ENCODE peak calls at places on chromosomes 6 and 20, in ten cellular contexts. One of them, this sample, is unnamed.

GRCh38 chr20:37516697-37517370 is 4.2 kb upstream of the NNAT start:
- DNase-seq in HCT116: no peak
- DNase-seq in gastrocnemius medialis: no peak
- DNase-seq in upper lobe of left lung: peak; percentile 24
- DNase-seq in spleen: no peak
- DNase-seq in IMR-90: peak; percentile 93
- DNase-seq in prostate gland: no peak
- DNase-seq in lower leg skin: no peak
- DNase-seq in stomach: peak; percentile 23
- DNase-seq in tibial nerve: no peak
- DNase-seq in this sample: no peak

GRCh38 chr6:157461000-157461915 is 80.3 kb downstream of the ZDHHC14 start:
- DNase-seq in gastrocnemius medialis: no peak
- DNase-seq in spleen: no peak
- DNase-seq in upper lobe of left lung: no peak
- DNase-seq in prostate gland: no peak
- DNase-seq in stomach: no peak
- DNase-seq in HCT116: no peak
- DNase-seq in tibial nerve: no peak
- DNase-seq in IMR-90: peak; percentile 85
- DNase-seq in lower leg skin: no peak
- DNase-seq in this sample: peak; percentile 98

GRCh38 chr20:35680464-35681183 is 15.9 kb upstream of the CPNE1 start:
- DNase-seq in gastrocnemius medialis: no peak
- DNase-seq in tibial nerve: no peak
- DNase-seq in upper lobe of left lung: no peak
- DNase-seq in spleen: no peak
- DNase-seq in HCT116: no peak
- DNase-seq in IMR-90: no peak
- DNase-seq in lower leg skin: no peak
- DNase-seq in stomach: no peak
- DNase-seq in prostate gland: no peak
- DNase-seq in this sample: no peak

GRCh38 chr6:52553158-52553557 is 23.7 kb downstream of the TRAM2 start:
- DNase-seq in prostate gland: no peak
- DNase-seq in HCT116: no peak
- DNase-seq in stomach: no peak
- DNase-seq in upper lobe of left lung: no peak
- DNase-seq in spleen: no peak
- DNase-seq in IMR-90: no peak
- DNase-seq in lower leg skin: no peak
- DNase-seq in gastrocnemius medialis: no peak
- DNase-seq in tibial nerve: no peak
- DNase-seq in this sample: no peak

GRCh38 chr20:35854697-35855434 is 83.1 kb downstream of the PHF20 start:
- DNase-seq in spleen: no peak
- DNase-seq in lower leg skin: no peak
- DNase-seq in HCT116: no peak
- DNase-seq in tibial nerve: no peak
- DNase-seq in IMR-90: peak; percentile 43
- DNase-seq in gastrocnemius medialis: no peak
- DNase-seq in upper lobe of left lung: no peak
- DNase-seq in prostate gland: no peak
- DNase-seq in stomach: no peak
- DNase-seq in this sample: no peak

GRCh38 chr6:113873043-113873667 is 16.0 kb downstream of the MARCKS start:
- DNase-seq in stomach: peak; percentile 76
- DNase-seq in gastrocnemius medialis: no peak
- DNase-seq in upper lobe of left lung: peak; percentile 69
- DNase-seq in prostate gland: no peak
- DNase-seq in lower leg skin: peak; percentile 20
- DNase-seq in spleen: peak; percentile 86
- DNase-seq in tibial nerve: peak; percentile 17
- DNase-seq in IMR-90: no peak
- DNase-seq in HCT116: no peak
- DNase-seq in this sample: no peak

GRCh38 chr20:47499053-47499452 is 2.6 kb upstream of the NCOA3 start:
- DNase-seq in upper lobe of left lung: no peak
- DNase-seq in stomach: no peak
- DNase-seq in gastrocnemius medialis: no peak
- DNase-seq in prostate gland: no peak
- DNase-seq in IMR-90: no peak
- DNase-seq in HCT116: no peak
- DNase-seq in tibial nerve: no peak
- DNase-seq in spleen: no peak
- DNase-seq in lower leg skin: no peak
- DNase-seq in this sample: no peak

GRCh38 chr6:83592770-83593394 is 80.5 kb downstream of the PRSS35 start:
- DNase-seq in IMR-90: peak; percentile 17
- DNase-seq in gastrocnemius medialis: no peak
- DNase-seq in tibial nerve: no peak
- DNase-seq in HCT116: peak; percentile 26
- DNase-seq in upper lobe of left lung: no peak
- DNase-seq in prostate gland: no peak
- DNase-seq in stomach: no peak
- DNase-seq in lower leg skin: no peak
- DNase-seq in spleen: no peak
- DNase-seq in this sample: peak; percentile 24

GRCh38 chr6:73248192-73248898 is 14.7 kb downstream of the KHDC1 start:
- DNase-seq in IMR-90: no peak
- DNase-seq in stomach: no peak
- DNase-seq in gastrocnemius medialis: no peak
- DNase-seq in lower leg skin: no peak
- DNase-seq in upper lobe of left lung: no peak
- DNase-seq in prostate gland: no peak
- DNase-seq in spleen: no peak
- DNase-seq in tibial nerve: no peak
- DNase-seq in HCT116: no peak
- DNase-seq in this sample: no peak

GRCh38 chr20:31869942-31870702 is at the start of the genes DUSP15 and TTLL9:
- DNase-seq in tibial nerve: peak; percentile 29
- DNase-seq in spleen: peak; percentile 82
- DNase-seq in gastrocnemius medialis: no peak
- DNase-seq in HCT116: no peak
- DNase-seq in IMR-90: no peak
- DNase-seq in lower leg skin: no peak
- DNase-seq in stomach: peak; percentile 55
- DNase-seq in upper lobe of left lung: peak; percentile 60
- DNase-seq in prostate gland: no peak
- DNase-seq in this sample: no peak
- TF ChIP-seq POLR2A in tibial nerve: peak; percentile 33
- TF ChIP-seq POLR2A in spleen: no peak
- TF ChIP-seq POLR2A in gastrocnemius medialis: no peak
- TF ChIP-seq POLR2A in HCT116: no peak
- TF ChIP-seq POLR2A in IMR-90: no peak
- TF ChIP-seq POLR2A in lower leg skin: no peak
- TF ChIP-seq POLR2A in stomach: no peak
- TF ChIP-seq POLR2A in upper lobe of left lung: peak; percentile 28
- TF ChIP-seq POLR2A in prostate gland: no peak
- TF ChIP-seq POLR2A in this sample: no peak

DNA sequence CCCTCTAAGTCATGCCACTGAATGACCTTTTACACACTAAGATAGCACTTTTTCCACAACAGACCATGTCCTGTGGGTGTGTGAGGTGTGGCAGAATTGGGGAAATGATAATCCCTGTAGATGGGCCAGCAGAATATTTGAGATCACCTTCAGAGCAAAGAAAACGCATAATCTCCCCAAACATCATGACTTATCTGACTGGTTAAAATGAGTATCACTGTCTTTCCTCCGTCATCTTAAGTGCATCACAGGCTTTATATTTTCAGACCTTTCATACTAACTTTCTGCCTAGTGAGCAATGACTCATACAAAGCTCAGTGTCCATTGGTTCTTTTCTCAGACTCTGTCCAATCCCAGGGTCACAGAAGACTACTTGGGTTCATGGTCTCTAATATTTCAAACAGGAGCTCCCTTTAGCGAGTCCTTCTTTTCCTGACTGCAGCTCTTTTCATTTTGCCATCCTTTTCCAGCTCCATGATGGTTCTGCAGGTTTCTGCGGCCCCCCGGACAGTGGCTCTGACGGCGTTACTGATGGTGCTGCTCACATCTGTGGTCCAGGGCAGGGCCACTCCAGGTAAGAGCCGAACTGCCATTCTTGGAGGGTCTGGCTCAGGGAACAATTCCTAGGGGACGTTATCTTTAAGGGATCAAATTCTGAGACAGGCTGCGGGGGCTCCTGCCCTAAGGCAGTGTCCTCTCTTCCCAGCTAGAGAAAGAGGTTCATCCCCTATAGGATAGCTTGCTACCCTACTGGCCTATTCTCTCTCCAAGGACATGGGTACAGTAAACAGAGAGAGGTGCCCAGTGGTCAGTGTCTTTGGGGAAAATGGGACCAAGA is at the start of gene HLA-DPB1:
- DNase-seq in HCT116: peak; percentile 52
- DNase-seq in lower leg skin: peak; percentile 42
- DNase-seq in IMR-90: peak; percentile 59
- DNase-seq in spleen: peak; percentile 78
- DNase-seq in stomach: no peak
- DNase-seq in prostate gland: no peak
- DNase-seq in gastrocnemius medialis: no peak
- DNase-seq in tibial nerve: no peak
- DNase-seq in upper lobe of left lung: peak; percentile 44
- DNase-seq in this sample: peak; percentile 62
- TF ChIP-seq POLR2A in HCT116: no peak
- TF ChIP-seq POLR2A in lower leg skin: no peak
- TF ChIP-seq POLR2A in IMR-90: no peak
- TF ChIP-seq POLR2A in spleen: peak; percentile 61
- TF ChIP-seq POLR2A in stomach: no peak
- TF ChIP-seq POLR2A in prostate gland: peak; percentile 29
- TF ChIP-seq POLR2A in gastrocnemius medialis: peak; percentile 60
- TF ChIP-seq POLR2A in tibial nerve: peak; percentile 47
- TF ChIP-seq POLR2A in upper lobe of left lung: peak; percentile 86
- TF ChIP-seq POLR2A in this sample: no peak

GRCh38 chr6:42877695-42878094 is 1.7 kb upstream of the RPL7L1 start:
- DNase-seq in prostate gland: no peak
- DNase-seq in upper lobe of left lung: no peak
- DNase-seq in IMR-90: no peak
- DNase-seq in spleen: no peak
- DNase-seq in stomach: no peak
- DNase-seq in lower leg skin: no peak
- DNase-seq in HCT116: no peak
- DNase-seq in gastrocnemius medialis: no peak
- DNase-seq in tibial nerve: no peak
- DNase-seq in this sample: no peak

DNA sequence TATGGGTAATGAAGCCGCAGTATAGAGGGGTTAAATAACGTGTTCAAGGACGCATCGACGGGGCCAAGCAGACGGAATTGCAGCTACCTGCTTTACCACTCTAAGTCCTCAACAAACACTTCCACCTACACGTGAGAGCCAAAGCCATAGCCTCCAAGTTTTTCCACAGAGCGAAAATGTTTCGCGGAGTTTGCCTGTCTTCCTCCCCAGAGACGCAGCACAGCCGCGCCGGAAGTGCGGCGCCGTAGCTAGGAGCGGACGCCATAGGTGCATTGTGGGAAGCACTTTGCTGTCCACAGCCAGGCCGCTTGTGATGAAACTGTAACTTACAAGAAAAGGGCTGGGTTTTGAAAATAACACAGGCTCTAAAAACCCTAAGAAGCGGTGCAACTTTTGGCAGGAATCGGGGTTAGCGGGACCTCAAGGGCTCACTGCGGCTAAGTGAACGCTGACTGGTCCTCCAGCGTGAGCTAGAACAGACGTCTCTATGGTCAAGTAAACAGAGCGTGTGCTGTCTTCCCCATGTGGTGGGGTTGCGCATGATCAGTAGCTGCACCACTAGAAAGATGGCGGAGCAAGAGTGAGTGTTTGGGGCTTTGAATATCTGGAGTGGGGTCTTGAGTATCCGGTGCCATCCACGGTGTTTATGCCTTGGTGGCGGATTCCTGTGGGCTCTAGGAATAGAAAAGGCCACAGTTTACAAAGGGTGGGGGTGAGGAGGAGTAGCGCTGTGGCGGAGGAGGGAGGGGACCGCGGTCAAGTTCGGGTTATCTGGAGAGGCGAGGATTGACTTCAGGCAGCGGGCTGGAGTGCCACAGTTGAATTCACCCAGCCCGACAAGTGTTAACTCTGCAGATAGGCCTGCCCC is at the start of gene RPL7L1:
- DNase-seq in upper lobe of left lung: peak; percentile 83
- DNase-seq in stomach: peak; percentile 82
- DNase-seq in IMR-90: peak; percentile 87
- DNase-seq in prostate gland: peak; percentile 84
- DNase-seq in tibial nerve: peak; percentile 70
- DNase-seq in gastrocnemius medialis: peak; percentile 80
- DNase-seq in spleen: peak; percentile 96
- DNase-seq in HCT116: peak; percentile 83
- DNase-seq in lower leg skin: peak; percentile 83
- DNase-seq in this sample: peak; percentile 93
- TF ChIP-seq POLR2A in upper lobe of left lung: peak; percentile 75
- TF ChIP-seq POLR2A in stomach: no peak
- TF ChIP-seq POLR2A in IMR-90: peak; percentile 95
- TF ChIP-seq POLR2A in prostate gland: peak; percentile 54
- TF ChIP-seq POLR2A in tibial nerve: peak; percentile 64
- TF ChIP-seq POLR2A in gastrocnemius medialis: peak; percentile 80
- TF ChIP-seq POLR2A in spleen: no peak
- TF ChIP-seq POLR2A in HCT116: peak; percentile 63
- TF ChIP-seq POLR2A in lower leg skin: no peak
- TF ChIP-seq POLR2A in this sample: peak; percentile 96

GRCh38 chr6:34061348-34061747 is 84.5 kb downstream of the GRM4 start:
- DNase-seq in prostate gland: no peak
- DNase-seq in IMR-90: no peak
- DNase-seq in spleen: no peak
- DNase-seq in HCT116: no peak
- DNase-seq in lower leg skin: no peak
- DNase-seq in stomach: no peak
- DNase-seq in gastrocnemius medialis: no peak
- DNase-seq in tibial nerve: no peak
- DNase-seq in upper lobe of left lung: no peak
- DNase-seq in this sample: no peak

GRCh38 chr6:34062156-34062555 is 83.7 kb downstream of the GRM4 start:
- DNase-seq in upper lobe of left lung: no peak
- DNase-seq in gastrocnemius medialis: no peak
- DNase-seq in lower leg skin: no peak
- DNase-seq in HCT116: no peak
- DNase-seq in IMR-90: no peak
- DNase-seq in tibial nerve: no peak
- DNase-seq in spleen: no peak
- DNase-seq in stomach: no peak
- DNase-seq in prostate gland: no peak
- DNase-seq in this sample: no peak

GRCh38 chr6:34057790-34058189 is 88.1 kb downstream of the GRM4 start:
- DNase-seq in prostate gland: no peak
- DNase-seq in tibial nerve: no peak
- DNase-seq in gastrocnemius medialis: no peak
- DNase-seq in upper lobe of left lung: no peak
- DNase-seq in HCT116: no peak
- DNase-seq in lower leg skin: no peak
- DNase-seq in spleen: no peak
- DNase-seq in stomach: no peak
- DNase-seq in IMR-90: no peak
- DNase-seq in this sample: no peak

GRCh38 chr6:34059136-34059731 is 86.7 kb downstream of the GRM4 start:
- DNase-seq in IMR-90: no peak
- DNase-seq in gastrocnemius medialis: no peak
- DNase-seq in lower leg skin: no peak
- DNase-seq in spleen: no peak
- DNase-seq in tibial nerve: no peak
- DNase-seq in prostate gland: no peak
- DNase-seq in HCT116: no peak
- DNase-seq in upper lobe of left lung: no peak
- DNase-seq in stomach: no peak
- DNase-seq in this sample: no peak

GRCh38 chr6:34059914-34060313 is 86.0 kb downstream of the GRM4 start:
- DNase-seq in prostate gland: no peak
- DNase-seq in spleen: no peak
- DNase-seq in gastrocnemius medialis: no peak
- DNase-seq in upper lobe of left lung: no peak
- DNase-seq in tibial nerve: no peak
- DNase-seq in HCT116: no peak
- DNase-seq in stomach: no peak
- DNase-seq in IMR-90: no peak
- DNase-seq in lower leg skin: no peak
- DNase-seq in this sample: no peak
- TF ChIP-seq POLR2A in prostate gland: no peak
- TF ChIP-seq POLR2A in spleen: no peak
- TF ChIP-seq POLR2A in gastrocnemius medialis: no peak
- TF ChIP-seq POLR2A in upper lobe of left lung: no peak
- TF ChIP-seq POLR2A in tibial nerve: no peak
- TF ChIP-seq POLR2A in HCT116: no peak
- TF ChIP-seq POLR2A in stomach: no peak
- TF ChIP-seq POLR2A in IMR-90: no peak
- TF ChIP-seq POLR2A in lower leg skin: no peak
- TF ChIP-seq POLR2A in this sample: no peak